ENCODE peak calls at places on chromosomes 16 and 17, in five cellular contexts. W, R, Y, X and S are unnamed samples.

GRCh38 chr16:77238593-77238992 is 39.4 kb downstream of the SYCE1L start:
- DNase-seq in W (no peak), X (no peak), Y (peak; percentile 47), R (no peak), S (no peak)

GRCh38 chr17:933168-934083 is 46.1 kb downstream of the NXN start:
- DNase-seq in X (no peak), Y (peak; percentile 96), R (no peak), W (no peak), S (no peak)

GRCh38 chr16:19115148-19116021 is 1.6 kb downstream of the ITPRIPL2 start:
- DNase-seq in R (no peak), X (no peak), W (no peak), Y (no peak), S (no peak)

GRCh38 chr16:51538707-51539604 is 387.9 kb upstream of the SALL1 start:
- DNase-seq in Y (peak; percentile 88), X (no peak), R (no peak), W (no peak), S (no peak)

GRCh38 chr16:84088695-84089395 is 27.9 kb downstream of the MBTPS1 start:
- DNase-seq in W (no peak), X (peak; percentile 74), R (peak; percentile 25), Y (no peak), S (peak; percentile 44)

GRCh38 chr16:54932737-54933254 is 2.1 kb downstream of the IRX5 start:
- DNase-seq in R (no peak), X (no peak), W (no peak), Y (no peak), S (peak; percentile 80)

GRCh38 chr16:81480856-81481821 is 36.5 kb downstream of the CMIP start:
- DNase-seq in Y (no peak), X (no peak), R (no peak), W (no peak), S (no peak)

GRCh38 chr16:1790611-1791255 is 2.8 kb downstream of the IGFALS start:
- DNase-seq in Y (no peak), R (no peak), W (no peak), X (no peak), S (peak; percentile 84)

GRCh38 chr16:179431-179830 is 828 bp upstream of the HBQ1 start:
- DNase-seq in R (no peak), W (no peak), Y (no peak), X (no peak), S (no peak)

GRCh38 chr17:68709995-68710780 is 109.0 kb upstream of the FAM20A start:
- DNase-seq in W (no peak), R (no peak), X (no peak), Y (no peak), S (no peak)

GRCh38 chr17:58330997-58331814 is 2.6 kb upstream of the TSPOAP1 start:
- DNase-seq in X (peak; percentile 93), W (no peak), R (peak; percentile 78), Y (no peak), S (no peak)

GRCh38 chr17:75773121-75773807 is 8.3 kb upstream of the GALK1 start:
- DNase-seq in X (no peak), Y (no peak), W (no peak), R (no peak), S (no peak)

GRCh38 chr16:64417711-64418227 is 704.1 kb downstream of the CDH11 start:
- DNase-seq in X (no peak), W (no peak), Y (peak; percentile 33), R (no peak), S (no peak)

GRCh38 chr17:61314368-61315078 is 85.1 kb upstream of the TBX2 start:
- DNase-seq in R (no peak), X (no peak), W (no peak), Y (peak; percentile 80), S (no peak)

GRCh38 chr17:13788385-13788784 is 186.7 kb upstream of the HS3ST3A1 start:
- DNase-seq in W (no peak), R (no peak), X (no peak), Y (no peak), S (no peak)

GRCh38 chr17:38980455-38981217 is 13.4 kb upstream of the FBXO47 start:
- DNase-seq in W (no peak), R (no peak), Y (no peak), X (no peak), S (no peak)

GRCh38 chr17:40437095-40437732 is 6.0 kb upstream of the IGFBP4 start:
- DNase-seq in W (no peak), R (no peak), X (no peak), Y (no peak), S (no peak)

GRCh38 chr17:60153606-60154355 is 4.0 kb downstream of the CA4 start:
- DNase-seq in W (no peak), X (no peak), Y (no peak), R (no peak), S (no peak)

GRCh38 chr17:61862105-61862574 is 1.2 kb downstream of the BRIP1 start:
- DNase-seq in W (no peak), R (no peak), X (no peak), Y (peak; percentile 74), S (no peak)

GRCh38 chr17:81419333-81419885 is 24.2 kb downstream of the BAHCC1 start:
- DNase-seq in X (no peak), W (no peak), Y (peak; percentile 71), R (no peak), S (peak; percentile 94)

GRCh38 chr17:28173801-28174200 is 131.3 kb downstream of the NLK start:
- DNase-seq in X (no peak), Y (no peak), R (no peak), W (no peak), S (no peak)

GRCh38 chr17:32350662-32351418 is 883 bp downstream of the ZNF207 start:
- DNase-seq in Y (peak; percentile 62), X (no peak), W (no peak), R (peak; percentile 21), S (no peak)

GRCh38 chr16:4958510-4959111 is 481 bp downstream of the SEC14L5 start:
- DNase-seq in W (no peak), Y (no peak), R (no peak), X (no peak), S (no peak)